ENCODE peak calls at places on chromosome 2, in six cellular contexts. O is testis, I is foreskin fibroblast, Z is choroid plexus epithelial cell, W is esophagus squamous epithelium, J is H9. R is an unnamed sample.
A peak's percentile ranks its signal among the peaks of the same experiment; 100 is the strongest.

GRCh38 chr2:124666976-124667375 is 641.9 kb downstream of the CNTNAP5 start:
- DNase-seq in O (no peak), I (no peak), Z (no peak), W (no peak), J (no peak), R (no peak)

GRCh38 chr2:98790221-98790620 is 59.3 kb upstream of the MGAT4A start:
- DNase-seq in O (no peak), I (no peak), Z (no peak), W (no peak), J (peak; percentile 4), R (no peak)

GRCh38 chr2:156565066-156565710 is 129.0 kb downstream of the GPD2 start:
- DNase-seq in O (no peak), I (peak; percentile 56), Z (peak; percentile 90), W (no peak), J (no peak), R (no peak)

GRCh38 chr2:173568054-173568453 is 213.4 kb downstream of the CDCA7 start:
- DNase-seq in O (peak; percentile 54), I (no peak), Z (peak; percentile 30), W (no peak), J (peak; percentile 69), R (peak; percentile 56)

GRCh38 chr2:231530099-231531085 is at the start of gene NMUR1:
- DNase-seq in O (peak; percentile 74), I (no peak), Z (no peak), W (no peak), J (peak; percentile 75), R (peak; percentile 73)

GRCh38 chr2:174888646-174889271 is 116.4 kb downstream of the CHN1 start:
- DNase-seq in O (no peak), I (no peak), Z (peak; percentile 50), W (no peak), J (no peak), R (no peak)

GRCh38 chr2:31334311-31335026 is 80.1 kb downstream of the XDH start:
- DNase-seq in O (no peak), I (peak; percentile 62), Z (peak; percentile 27), W (no peak), J (no peak), R (no peak)

GRCh38 chr2:124566518-124566970 is 541.5 kb downstream of the CNTNAP5 start:
- DNase-seq in O (no peak), I (no peak), Z (no peak), W (no peak), J (no peak), R (no peak)

GRCh38 chr2:171406044-171406443 is 27.7 kb downstream of the METTL8 start:
- DNase-seq in O (no peak), I (no peak), Z (no peak), W (no peak), J (no peak), R (no peak)

GRCh38 chr2:113169002-113169530 is 4.7 kb upstream of the PSD4 start:
- DNase-seq in O (no peak), I (no peak), Z (no peak), W (no peak), J (no peak), R (no peak)

GRCh38 chr2:45793998-45794720 is 142.7 kb downstream of the PRKCE start:
- DNase-seq in O (no peak), I (no peak), Z (no peak), W (no peak), J (no peak), R (no peak)

GRCh38 chr2:26612522-26613240 is 28.5 kb downstream of the CIB4 start:
- DNase-seq in O (peak; percentile 34), I (no peak), Z (no peak), W (no peak), J (no peak), R (no peak)

GRCh38 chr2:220182790-220183189 is 555.4 kb downstream of the SLC4A3 start:
- DNase-seq in O (no peak), I (no peak), Z (no peak), W (no peak), J (no peak), R (no peak)

GRCh38 chr2:186862869-186863709 is 14.1 kb upstream of the ZSWIM2 start:
- DNase-seq in O (no peak), I (no peak), Z (peak; percentile 69), W (no peak), J (no peak), R (no peak)

GRCh38 chr2:211652366-211652765 is 886.2 kb downstream of the ERBB4 start:
- DNase-seq in O (no peak), I (no peak), Z (no peak), W (no peak), J (no peak), R (no peak)

GRCh38 chr2:33297748-33298035 is 178.8 kb upstream of the RASGRP3 start:
- DNase-seq in O (no peak), I (no peak), Z (no peak), W (no peak), J (no peak), R (no peak)

GRCh38 chr2:178629463-178629862 is 149.2 kb downstream of the PLEKHA3 start:
- DNase-seq in O (no peak), I (no peak), Z (no peak), W (no peak), J (no peak), R (no peak)

GRCh38 chr2:38076250-38076709 is 329 bp upstream of the CYP1B1 start:
- DNase-seq in O (peak; percentile 83), I (peak; percentile 71), Z (peak; percentile 94), W (peak; percentile 8), J (peak; percentile 91), R (peak; percentile 59)

GRCh38 chr2:212158081-212158480 is 380.5 kb downstream of the ERBB4 start:
- DNase-seq in O (no peak), I (no peak), Z (no peak), W (no peak), J (no peak), R (no peak)

GRCh38 chr2:95039410-95039809 is 13.9 kb downstream of the MAL start:
- DNase-seq in O (no peak), I (no peak), Z (no peak), W (no peak), J (no peak), R (no peak)

GRCh38 chr2:7777668-7778067 is 860.5 kb downstream of the RNF144A start:
- DNase-seq in O (no peak), I (no peak), Z (no peak), W (no peak), J (no peak), R (no peak)

GRCh38 chr2:150767924-150768801 is 280.7 kb upstream of the RND3 start:
- DNase-seq in O (no peak), I (no peak), Z (peak; percentile 59), W (no peak), J (no peak), R (no peak)

GRCh38 chr2:79084495-79085135 is 3.2 kb downstream of the REG1B start:
- DNase-seq in O (no peak), I (no peak), Z (no peak), W (no peak), J (no peak), R (no peak)

GRCh38 chr2:17539993-17540812 is at the start of gene VSNL1:
- DNase-seq in O (peak; percentile 76), I (peak; percentile 50), Z (peak; percentile 66), W (no peak), J (peak; percentile 97), R (peak; percentile 94)

GRCh38 chr2:235527806-235528480 is 34.1 kb downstream of the AGAP1 start:
- DNase-seq in O (no peak), I (no peak), Z (peak; percentile 7), W (no peak), J (no peak), R (no peak)

DNA sequence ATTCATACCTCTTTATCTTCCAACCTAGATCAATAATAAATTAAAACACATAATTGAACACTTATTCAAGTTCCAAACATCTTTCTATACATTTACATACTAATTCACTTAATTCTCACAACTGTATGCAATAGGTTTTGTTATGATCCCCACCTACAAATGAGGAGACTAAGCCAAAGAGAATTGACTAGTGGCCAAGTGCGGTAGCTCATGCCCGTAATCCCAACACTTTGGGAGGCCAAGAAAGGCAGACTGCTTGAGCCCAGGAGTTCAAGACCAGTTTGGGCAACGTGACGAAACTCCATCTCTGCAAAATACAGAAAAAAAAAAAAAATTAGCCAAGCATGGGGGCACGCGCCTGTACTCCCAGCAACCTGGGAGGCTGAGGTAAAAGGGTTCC is 36.8 kb downstream of the KCNG3 start:
- DNase-seq in O (no peak), I (no peak), Z (no peak), W (no peak), J (peak; percentile 44), R (peak; percentile 15)
- TF ChIP-seq CTCF in O (peak; percentile 17), I (no peak), Z (peak; percentile 33), W (peak; percentile 5), J (peak; percentile 63), R (peak; percentile 58)

DNA sequence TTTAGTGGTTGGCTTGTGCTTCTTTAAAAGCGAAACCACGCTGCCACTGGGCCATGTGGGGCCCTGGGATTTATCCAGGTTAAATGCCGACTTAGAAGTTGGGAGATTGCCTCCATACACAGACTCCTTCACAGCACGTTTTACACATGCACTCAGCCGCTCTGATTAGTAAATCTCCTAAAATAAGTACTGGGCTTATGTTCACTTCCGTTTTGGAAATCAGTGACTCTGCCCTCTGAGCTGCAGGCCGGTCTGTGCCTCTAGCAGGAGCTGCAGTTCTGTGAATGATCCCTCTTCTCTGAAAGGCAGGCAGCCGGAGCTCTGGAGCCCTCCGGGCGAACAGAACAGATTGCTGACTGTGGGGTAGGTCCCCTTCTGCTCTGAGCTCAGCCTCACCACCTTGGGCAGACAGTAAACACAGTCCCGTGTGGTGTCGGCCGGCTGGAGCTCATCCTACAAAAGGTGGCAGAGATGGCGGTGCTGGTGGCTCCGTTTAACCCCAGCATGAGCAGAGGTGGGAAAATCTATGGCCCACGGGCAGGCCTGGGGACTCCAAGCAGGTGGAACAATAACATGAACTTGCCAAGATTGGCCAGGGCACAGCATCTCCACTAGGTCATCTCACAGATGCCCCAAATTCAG is 9.8 kb upstream of the RAB17 start:
- DNase-seq in O (peak; percentile 42), I (peak; percentile 79), Z (peak; percentile 70), W (no peak), J (peak; percentile 28), R (no peak)
- TF ChIP-seq CTCF in O (no peak), I (peak; percentile 34), Z (peak; percentile 58), W (no peak), J (no peak), R (no peak)

GRCh38 chr2:96111823-96112500 is 4.4 kb downstream of the ADRA2B start:
- DNase-seq in O (no peak), I (no peak), Z (no peak), W (no peak), J (no peak), R (no peak)
- TF ChIP-seq CTCF in O (no peak), I (no peak), Z (no peak), W (no peak), J (no peak), R (no peak)

GRCh38 chr2:62787381-62787780 is 81.9 kb downstream of the EHBP1 start:
- DNase-seq in O (no peak), I (no peak), Z (peak; percentile 77), W (no peak), J (no peak), R (no peak)
- TF ChIP-seq CTCF in O (no peak), I (peak; percentile 3), Z (peak; percentile 59), W (peak; percentile 12), J (no peak), R (no peak)

GRCh38 chr2:84492571-84492970 is 23.7 kb upstream of the DNAH6 start:
- DNase-seq in O (no peak), I (no peak), Z (peak; percentile 16), W (no peak), J (no peak), R (no peak)
- TF ChIP-seq CTCF in O (no peak), I (peak; percentile 10), Z (peak; percentile 21), W (no peak), J (peak; percentile 38), R (no peak)

R was measured in endothelial cell.